ENCODE peak calls at places on chromosomes 4 and X, in nine cellular contexts. One of them, this sample, is unnamed.
A peak's percentile ranks its signal among the peaks of the same experiment; 100 is the strongest.

GRCh38 chr4:53706422-53707032 is 115.2 kb upstream of the LNX1 start:
- DNase-seq in HTR-8/SVneo: peak; percentile 10
- DNase-seq in left colon: no peak
- DNase-seq in germinal center: peak; percentile 20
- DNase-seq in mesothelial cell of epicardium: no peak
- DNase-seq in stimulated activated CD8-positive, alpha-beta memory T cell treated with anti-CD3 and anti-CD28 coated beads, Interleukin-4, amount 100 ng/mL, for 4 hours: no peak
- DNase-seq in RPMI7951: peak; percentile 68
- DNase-seq in activated CD8-positive, alpha-beta T cell treated with anti-CD3 and anti-CD28 coated beads, Interleukin-2, amount 10 ng/mL, durations not matched to agents 7 days and 5 days: no peak
- DNase-seq in neuronal stem cell: peak; percentile 42
- DNase-seq in this sample: peak; percentile 47

GRCh38 chrX:107551546-107551945 is 76.8 kb upstream of the PRPS1 start:
- DNase-seq in mesothelial cell of epicardium: no peak
- DNase-seq in RPMI7951: no peak
- DNase-seq in activated CD8-positive, alpha-beta T cell treated with anti-CD3 and anti-CD28 coated beads, Interleukin-2, amount 10 ng/mL, durations not matched to agents 7 days and 5 days: no peak
- DNase-seq in germinal center: no peak
- DNase-seq in stimulated activated CD8-positive, alpha-beta memory T cell treated with anti-CD3 and anti-CD28 coated beads, Interleukin-4, amount 100 ng/mL, for 4 hours: no peak
- DNase-seq in left colon: no peak
- DNase-seq in HTR-8/SVneo: no peak
- DNase-seq in neuronal stem cell: no peak
- DNase-seq in this sample: no peak

GRCh38 chrX:87727615-87728014 is 210.0 kb downstream of the KLHL4 start:
- DNase-seq in stimulated activated CD8-positive, alpha-beta memory T cell treated with anti-CD3 and anti-CD28 coated beads, Interleukin-4, amount 100 ng/mL, for 4 hours: no peak
- DNase-seq in germinal center: no peak
- DNase-seq in left colon: no peak
- DNase-seq in neuronal stem cell: no peak
- DNase-seq in mesothelial cell of epicardium: no peak
- DNase-seq in activated CD8-positive, alpha-beta T cell treated with anti-CD3 and anti-CD28 coated beads, Interleukin-2, amount 10 ng/mL, durations not matched to agents 7 days and 5 days: no peak
- DNase-seq in HTR-8/SVneo: no peak
- DNase-seq in RPMI7951: peak; percentile 73
- DNase-seq in this sample: peak; percentile 70

GRCh38 chr4:55762815-55763214 is 56.8 kb upstream of the EXOC1L start:
- DNase-seq in HTR-8/SVneo: no peak
- DNase-seq in neuronal stem cell: no peak
- DNase-seq in mesothelial cell of epicardium: no peak
- DNase-seq in activated CD8-positive, alpha-beta T cell treated with anti-CD3 and anti-CD28 coated beads, Interleukin-2, amount 10 ng/mL, durations not matched to agents 7 days and 5 days: no peak
- DNase-seq in stimulated activated CD8-positive, alpha-beta memory T cell treated with anti-CD3 and anti-CD28 coated beads, Interleukin-4, amount 100 ng/mL, for 4 hours: no peak
- DNase-seq in RPMI7951: no peak
- DNase-seq in left colon: no peak
- DNase-seq in germinal center: no peak
- DNase-seq in this sample: no peak

GRCh38 chrX:145820825-145821224 is 3.2 kb downstream of the SLITRK2 start:
- DNase-seq in activated CD8-positive, alpha-beta T cell treated with anti-CD3 and anti-CD28 coated beads, Interleukin-2, amount 10 ng/mL, durations not matched to agents 7 days and 5 days: no peak
- DNase-seq in mesothelial cell of epicardium: no peak
- DNase-seq in HTR-8/SVneo: no peak
- DNase-seq in stimulated activated CD8-positive, alpha-beta memory T cell treated with anti-CD3 and anti-CD28 coated beads, Interleukin-4, amount 100 ng/mL, for 4 hours: no peak
- DNase-seq in neuronal stem cell: no peak
- DNase-seq in left colon: no peak
- DNase-seq in germinal center: no peak
- DNase-seq in RPMI7951: no peak
- DNase-seq in this sample: no peak

GRCh38 chr4:89177807-89178206 is 66.5 kb downstream of the TIGD2 start:
- DNase-seq in germinal center: no peak
- DNase-seq in left colon: no peak
- DNase-seq in stimulated activated CD8-positive, alpha-beta memory T cell treated with anti-CD3 and anti-CD28 coated beads, Interleukin-4, amount 100 ng/mL, for 4 hours: no peak
- DNase-seq in mesothelial cell of epicardium: no peak
- DNase-seq in activated CD8-positive, alpha-beta T cell treated with anti-CD3 and anti-CD28 coated beads, Interleukin-2, amount 10 ng/mL, durations not matched to agents 7 days and 5 days: no peak
- DNase-seq in neuronal stem cell: no peak
- DNase-seq in RPMI7951: no peak
- DNase-seq in HTR-8/SVneo: no peak
- DNase-seq in this sample: no peak

GRCh38 chrX:139532834-139533233 is 2.3 kb downstream of the F9 start:
- DNase-seq in mesothelial cell of epicardium: no peak
- DNase-seq in RPMI7951: no peak
- DNase-seq in activated CD8-positive, alpha-beta T cell treated with anti-CD3 and anti-CD28 coated beads, Interleukin-2, amount 10 ng/mL, durations not matched to agents 7 days and 5 days: no peak
- DNase-seq in stimulated activated CD8-positive, alpha-beta memory T cell treated with anti-CD3 and anti-CD28 coated beads, Interleukin-4, amount 100 ng/mL, for 4 hours: no peak
- DNase-seq in neuronal stem cell: no peak
- DNase-seq in left colon: no peak
- DNase-seq in HTR-8/SVneo: no peak
- DNase-seq in germinal center: no peak
- DNase-seq in this sample: no peak

GRCh38 chr4:4866833-4867744 is 7.6 kb downstream of the MSX1 start:
- DNase-seq in stimulated activated CD8-positive, alpha-beta memory T cell treated with anti-CD3 and anti-CD28 coated beads, Interleukin-4, amount 100 ng/mL, for 4 hours: no peak
- DNase-seq in HTR-8/SVneo: no peak
- DNase-seq in mesothelial cell of epicardium: peak; percentile 75
- DNase-seq in left colon: no peak
- DNase-seq in neuronal stem cell: no peak
- DNase-seq in RPMI7951: no peak
- DNase-seq in germinal center: no peak
- DNase-seq in activated CD8-positive, alpha-beta T cell treated with anti-CD3 and anti-CD28 coated beads, Interleukin-2, amount 10 ng/mL, durations not matched to agents 7 days and 5 days: no peak
- DNase-seq in this sample: no peak

This sample was measured in H4.